ENCODE peak calls at places on chromosomes 13 and 19, in four cellular contexts. R, Y, M and U are unnamed samples.

GRCh38 chr19:854549-854948 is 2.4 kb downstream of the ELANE start:
- DNase-seq in R (no peak), Y (no peak), M (no peak), U (no peak)

GRCh38 chr19:5048727-5049553 is 80.0 kb downstream of the KDM4B start:
- DNase-seq in R (peak), Y (peak), M (no peak), U (no peak)

GRCh38 chr19:53467138-53467502 is 413 bp upstream of the ZNF813 start:
- DNase-seq in R (no peak), Y (no peak), M (no peak), U (no peak)

GRCh38 chr13:113639661-113640262 is 18.2 kb downstream of the ATP4B start:
- DNase-seq in R (no peak), Y (no peak), M (no peak), U (no peak)

GRCh38 chr19:6568816-6569215 is 22.1 kb downstream of the CD70 start:
- DNase-seq in R (no peak), Y (no peak), M (no peak), U (no peak)

GRCh38 chr19:4062576-4063368 is 3.9 kb downstream of the ZBTB7A start:
- DNase-seq in R (no peak), Y (no peak), M (no peak), U (no peak)

GRCh38 chr19:48249502-48250014 is 6.2 kb downstream of the CARD8 start:
- DNase-seq in R (no peak), Y (no peak), M (no peak), U (no peak)

GRCh38 chr13:96033220-96034015 is 19.8 kb downstream of the UGGT2 start:
- DNase-seq in R (no peak), Y (no peak), M (no peak), U (no peak)

GRCh38 chr13:32224916-32225315 is 90.2 kb downstream of the ZAR1L start:
- DNase-seq in R (no peak), Y (peak), M (no peak), U (no peak)

GRCh38 chr13:48853381-48854102 is 122.2 kb upstream of the FNDC3A start:
- DNase-seq in R (peak), Y (peak), M (no peak), U (no peak)

GRCh38 chr19:3506384-3507340 is 551 bp downstream of the FZR1 start:
- DNase-seq in R (no peak), Y (no peak), M (no peak), U (no peak)

GRCh38 chr13:44263920-44264610 is 109.6 kb upstream of the SERP2 start:
- DNase-seq in R (peak), Y (peak), M (no peak), U (no peak)

GRCh38 chr13:39575641-39576238 is 27.3 kb downstream of the LHFPL6 start:
- DNase-seq in R (no peak), Y (peak), M (no peak), U (no peak)

GRCh38 chr13:38849316-38849715 is 141.3 kb downstream of the STOML3 start:
- DNase-seq in R (no peak), Y (no peak), M (no peak), U (no peak)

GRCh38 chr19:55601127-55601526 is 1.0 kb downstream of the ZNF524 start:
- DNase-seq in R (no peak), Y (no peak), M (no peak), U (no peak)

GRCh38 chr13:81664872-81665271 is 1323.9 kb upstream of the SPRY2 start:
- DNase-seq in R (no peak), Y (no peak), M (no peak), U (no peak)

GRCh38 chr13:32316030-32316344 is 679 bp downstream of the BRCA2 start:
- DNase-seq in R (no peak), Y (no peak), M (no peak), U (no peak)

GRCh38 chr13:113545931-113546516 is 38.5 kb upstream of the TFDP1 start:
- DNase-seq in R (no peak), Y (no peak), M (no peak), U (no peak)

GRCh38 chr13:74062933-74063332 is 71.3 kb downstream of the KLF12 start:
- DNase-seq in R (peak), Y (peak), M (no peak), U (no peak)

GRCh38 chr19:38849746-38850230 is at the start of gene HNRNPL:
- DNase-seq in R (no peak), Y (no peak), M (no peak), U (no peak)

GRCh38 chr19:41911889-41912731 is 16.1 kb downstream of the ERFL start:
- DNase-seq in R (no peak), Y (no peak), M (no peak), U (no peak)

GRCh38 chr13:48902421-48902820 is 73.3 kb upstream of the FNDC3A start:
- DNase-seq in R (peak), Y (peak), M (no peak), U (no peak)

GRCh38 chr13:32528358-32528757 is 10.2 kb downstream of the N4BP2L2 start:
- DNase-seq in R (peak), Y (no peak), M (no peak), U (no peak)

GRCh38 chr13:99374994-99375805 is 68.0 kb upstream of the GPR183 start:
- DNase-seq in R (no peak), Y (no peak), M (no peak), U (no peak)

DNA sequence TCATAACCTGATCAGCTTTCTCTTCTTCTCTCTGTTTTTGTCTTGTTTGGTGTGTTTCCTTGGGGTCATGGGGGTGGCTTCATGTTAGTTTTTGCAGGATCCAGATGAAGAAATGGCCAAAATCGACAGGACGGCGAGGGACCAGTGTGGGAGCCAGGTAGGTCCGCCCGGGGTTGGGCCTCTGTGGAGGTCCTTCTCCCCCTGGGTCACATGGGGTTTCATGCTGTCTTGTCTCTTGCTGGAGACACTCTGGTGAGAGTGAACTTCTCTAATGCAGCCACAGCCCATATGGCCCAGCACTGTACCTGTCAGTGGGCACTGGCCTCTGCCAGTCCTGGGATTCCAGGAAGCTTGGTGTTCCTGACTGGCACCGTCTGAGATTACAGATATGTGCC is 1.1 kb downstream of the CCNE1 start:
- DNase-seq in R (no peak), Y (no peak), M (no peak), U (no peak)
- H3K4me3 ChIP-seq in R (peak), Y (peak), M (peak), U (peak)

DNA sequence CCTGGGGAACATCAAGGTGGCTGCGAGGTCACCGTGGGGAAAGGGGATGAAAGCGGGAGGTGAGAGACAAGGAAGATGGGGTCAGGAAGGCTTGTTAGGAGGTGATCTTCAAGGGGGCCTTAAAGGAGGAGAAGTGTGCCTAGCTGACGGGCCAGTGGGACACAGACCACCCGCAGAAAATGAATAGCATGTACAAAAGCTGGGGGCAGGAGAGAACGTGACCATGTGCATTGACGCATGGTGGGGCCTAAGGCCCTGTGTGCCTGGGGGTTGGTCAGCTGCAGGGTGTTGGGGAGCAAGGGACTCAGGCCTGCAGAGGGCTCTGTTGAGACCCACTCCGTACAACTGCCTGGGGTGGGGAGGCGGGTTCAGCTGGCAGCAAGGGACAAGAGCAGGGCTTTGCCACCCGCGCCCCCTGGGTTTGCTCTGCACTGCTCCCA is 5.9 kb downstream of the RAB8A start:
- DNase-seq in R (no peak), Y (no peak), M (no peak), U (no peak)
- TF ChIP-seq CTCF in R (no peak), Y (no peak), M (peak), U (no peak)

GRCh38 chr19:35030257-35031071 is at the start of gene SCN1B:
- DNase-seq in R (peak), Y (peak), M (peak), U (no peak)
- H3K4me3 ChIP-seq in R (peak), Y (peak), M (peak), U (peak)

DNA sequence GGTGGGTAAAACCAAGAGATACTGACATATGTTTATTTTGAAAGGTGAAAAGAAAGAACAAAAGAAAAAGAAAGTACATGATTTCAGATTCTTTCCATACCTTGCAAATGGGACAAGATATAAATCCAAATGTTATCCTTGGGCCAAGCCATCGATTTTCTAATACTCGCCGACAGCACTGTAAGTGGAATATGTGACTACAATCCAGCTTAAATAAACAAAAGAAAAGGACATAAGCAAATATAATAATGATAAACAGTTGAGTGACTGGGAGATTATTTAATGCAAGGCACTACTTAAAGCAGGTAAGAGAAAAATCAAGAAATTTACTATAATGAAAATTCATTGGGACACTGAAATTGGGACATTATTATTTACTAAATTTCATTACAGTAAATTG is 29.9 kb upstream of the FBXL3 start:
- DNase-seq in R (no peak), Y (no peak), M (no peak), U (no peak)
- TF ChIP-seq CTCF in R (no peak), Y (no peak), M (no peak), U (no peak)

GRCh38 chr19:50195224-50195623 is 8.2 kb upstream of the MYH14 start:
- DNase-seq in R (no peak), Y (no peak), M (no peak), U (no peak)
- H3K4me3 ChIP-seq in R (no peak), Y (no peak), M (no peak), U (no peak)

GRCh38 chr19:49799798-49800376 is 13.2 kb downstream of the FUZ start:
- DNase-seq in R (no peak), Y (no peak), M (no peak), U (no peak)
- TF ChIP-seq CTCF in R (peak), Y (peak), M (peak), U (peak)

GRCh38 chr13:23610966-23611486 is 40.8 kb downstream of the TNFRSF19 start:
- DNase-seq in R (peak), Y (peak), M (no peak), U (no peak)

GRCh38 chr13:23612182-23612581 is 42.0 kb downstream of the TNFRSF19 start:
- DNase-seq in R (no peak), Y (no peak), M (no peak), U (no peak)

GRCh38 chr13:23609414-23610186 is 39.4 kb downstream of the TNFRSF19 start:
- DNase-seq in R (peak), Y (peak), M (no peak), U (peak)

GRCh38 chr13:23608704-23609413 is 38.6 kb downstream of the TNFRSF19 start:
- DNase-seq in R (no peak), Y (peak), M (no peak), U (peak)

GRCh38 chr13:23610187-23610576 is 40.0 kb downstream of the TNFRSF19 start:
- DNase-seq in R (no peak), Y (peak), M (no peak), U (no peak)
- H3K4me3 ChIP-seq in R (no peak), Y (no peak), M (no peak), U (no peak)